ENCODE peak calls at places on chromosomes 3 and 15, in seven cellular contexts. One of them, this sample, is unnamed. For H3K9me3, the result is how much of the 10 kb centered on the place peaks cover.

GRCh38 chr15:85880501-85881190 is 85.9 kb upstream of the KLHL25 start:
- DNase-seq in stomach: no peak
- DNase-seq in sigmoid colon: no peak
- DNase-seq in transverse colon: no peak
- DNase-seq in suprapubic skin: no peak
- DNase-seq in tibial nerve: no peak
- DNase-seq in esophagus muscularis mucosa: no peak
- DNase-seq in this sample: no peak

GRCh38 chr15:73802336-73803105 is 49.4 kb upstream of the INSYN1 start:
- DNase-seq in transverse colon: no peak
- DNase-seq in suprapubic skin: no peak
- DNase-seq in sigmoid colon: peak
- DNase-seq in esophagus muscularis mucosa: no peak
- DNase-seq in tibial nerve: no peak
- DNase-seq in stomach: no peak
- DNase-seq in this sample: no peak

GRCh38 chr3:176814252-176814651 is 383.0 kb downstream of the TBL1XR1 start:
- DNase-seq in suprapubic skin: no peak
- DNase-seq in sigmoid colon: peak
- DNase-seq in stomach: peak
- DNase-seq in transverse colon: peak
- DNase-seq in esophagus muscularis mucosa: no peak
- DNase-seq in tibial nerve: peak
- DNase-seq in this sample: peak

GRCh38 chr3:158447408-158447807 is 123.6 kb upstream of the MLF1 start:
- DNase-seq in transverse colon: no peak
- DNase-seq in esophagus muscularis mucosa: no peak
- DNase-seq in suprapubic skin: no peak
- DNase-seq in stomach: no peak
- DNase-seq in tibial nerve: no peak
- DNase-seq in sigmoid colon: no peak
- DNase-seq in this sample: no peak

GRCh38 chr3:8732413-8732812 is 1.2 kb upstream of the CAV3 start:
- DNase-seq in transverse colon: no peak
- DNase-seq in stomach: no peak
- DNase-seq in esophagus muscularis mucosa: no peak
- DNase-seq in sigmoid colon: no peak
- DNase-seq in tibial nerve: no peak
- DNase-seq in suprapubic skin: no peak
- DNase-seq in this sample: no peak

GRCh38 chr15:44712108-44713005 is 1.0 kb downstream of the B2M start:
- DNase-seq in sigmoid colon: peak
- DNase-seq in stomach: peak
- DNase-seq in transverse colon: peak
- DNase-seq in tibial nerve: peak
- DNase-seq in suprapubic skin: peak
- DNase-seq in esophagus muscularis mucosa: peak
- DNase-seq in this sample: no peak

GRCh38 chr15:54373332-54373731 is 395.1 kb downstream of the UNC13C start:
- DNase-seq in esophagus muscularis mucosa: no peak
- DNase-seq in suprapubic skin: no peak
- DNase-seq in tibial nerve: no peak
- DNase-seq in transverse colon: no peak
- DNase-seq in sigmoid colon: no peak
- DNase-seq in stomach: no peak
- DNase-seq in this sample: no peak

GRCh38 chr15:40313531-40314398 is 6.0 kb upstream of the PLCB2 start:
- DNase-seq in tibial nerve: peak
- DNase-seq in sigmoid colon: peak
- DNase-seq in esophagus muscularis mucosa: no peak
- DNase-seq in suprapubic skin: no peak
- DNase-seq in transverse colon: peak
- DNase-seq in stomach: peak
- DNase-seq in this sample: no peak

GRCh38 chr15:92197761-92198160 is 195.9 kb upstream of the ST8SIA2 start:
- DNase-seq in suprapubic skin: peak
- DNase-seq in stomach: no peak
- DNase-seq in sigmoid colon: no peak
- DNase-seq in esophagus muscularis mucosa: peak
- DNase-seq in tibial nerve: no peak
- DNase-seq in transverse colon: no peak
- DNase-seq in this sample: no peak

GRCh38 chr15:25179673-25180511 is 225.1 kb downstream of the SNRPN start:
- DNase-seq in stomach: peak
- DNase-seq in sigmoid colon: peak
- DNase-seq in transverse colon: peak
- DNase-seq in tibial nerve: no peak
- DNase-seq in esophagus muscularis mucosa: peak
- DNase-seq in suprapubic skin: peak
- DNase-seq in this sample: no peak
- H3K9me3 ChIP-seq in stomach: half or more
- H3K9me3 ChIP-seq in sigmoid colon: under half
- H3K9me3 ChIP-seq in transverse colon: under half
- H3K9me3 ChIP-seq in tibial nerve: half or more
- H3K9me3 ChIP-seq in esophagus muscularis mucosa: under half
- H3K9me3 ChIP-seq in suprapubic skin: under half
- H3K9me3 ChIP-seq in this sample: half or more

GRCh38 chr3:10738688-10739372 is 77.2 kb upstream of the SLC6A11 start:
- DNase-seq in tibial nerve: peak
- DNase-seq in suprapubic skin: no peak
- DNase-seq in stomach: peak
- DNase-seq in esophagus muscularis mucosa: peak
- DNase-seq in transverse colon: peak
- DNase-seq in sigmoid colon: peak
- DNase-seq in this sample: peak
- TF ChIP-seq EP300 in tibial nerve: no peak
- TF ChIP-seq EP300 in suprapubic skin: no peak
- TF ChIP-seq EP300 in stomach: no peak
- TF ChIP-seq EP300 in esophagus muscularis mucosa: no peak
- TF ChIP-seq EP300 in transverse colon: no peak
- TF ChIP-seq EP300 in sigmoid colon: no peak
- TF ChIP-seq EP300 in this sample: no peak

DNA sequence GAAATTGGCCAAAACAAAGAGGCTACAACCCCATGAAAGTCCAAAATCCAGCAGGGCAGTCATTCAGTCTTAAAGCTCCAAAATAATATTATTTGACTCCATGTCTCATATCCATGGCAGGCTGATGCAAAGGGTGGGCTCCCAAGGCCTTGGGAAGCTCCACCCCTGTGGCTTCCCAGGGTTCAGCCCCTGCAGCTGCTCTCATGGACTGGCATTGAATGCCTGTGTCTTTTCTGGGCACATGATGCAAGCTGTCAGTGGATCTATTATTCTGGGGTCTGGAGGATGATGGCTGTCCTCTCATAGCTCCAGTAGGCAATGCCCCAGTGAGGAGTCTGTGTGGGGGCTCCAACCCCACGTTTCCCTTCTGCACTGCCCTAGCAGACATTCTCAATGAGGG is 81.8 kb downstream of the ZMAT3 start:
- DNase-seq in suprapubic skin: no peak
- DNase-seq in transverse colon: no peak
- DNase-seq in sigmoid colon: no peak
- DNase-seq in esophagus muscularis mucosa: no peak
- DNase-seq in tibial nerve: no peak
- DNase-seq in stomach: no peak
- DNase-seq in this sample: no peak
- H3K9me3 ChIP-seq in suprapubic skin: under half
- H3K9me3 ChIP-seq in transverse colon: under half
- H3K9me3 ChIP-seq in sigmoid colon: under half
- H3K9me3 ChIP-seq in esophagus muscularis mucosa: under half
- H3K9me3 ChIP-seq in tibial nerve: half or more
- H3K9me3 ChIP-seq in stomach: half or more
- H3K9me3 ChIP-seq in this sample: under half

DNA sequence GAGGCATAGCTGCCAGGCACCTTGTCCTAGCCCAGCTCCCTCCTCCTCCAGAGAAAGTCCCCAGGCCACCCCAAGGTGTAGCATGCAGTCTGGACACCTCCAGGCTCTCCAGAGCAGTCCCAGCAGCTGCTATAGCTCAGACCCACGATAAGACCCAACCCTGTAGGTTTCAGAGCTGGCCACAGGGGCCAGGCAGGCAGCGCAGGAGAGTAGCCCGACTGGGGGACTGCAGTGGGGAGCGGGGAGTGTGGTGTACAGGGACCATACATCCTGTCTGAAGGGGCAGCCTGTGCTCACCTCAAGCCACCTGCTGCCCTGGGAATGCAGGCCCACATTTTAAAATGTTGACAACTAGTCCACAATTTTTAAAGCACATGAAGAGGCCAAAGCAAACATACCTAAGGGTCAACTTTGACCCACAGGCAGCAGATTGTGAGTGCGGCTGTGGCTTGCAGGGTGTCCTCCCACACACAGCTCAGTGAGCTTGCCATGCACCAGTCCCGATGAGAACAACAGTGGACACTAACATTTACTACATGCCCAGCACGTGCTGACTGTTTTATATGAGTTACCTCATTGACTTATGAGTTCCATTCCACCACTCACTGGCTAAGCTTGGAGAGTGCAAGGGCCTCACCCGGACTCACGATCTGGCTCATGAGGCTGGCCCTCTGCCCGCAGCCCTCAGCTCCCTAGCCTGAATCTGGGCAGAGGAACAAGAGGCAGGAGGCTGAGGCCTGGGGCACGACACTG is 81.4 kb downstream of the DNAJB8 start:
- DNase-seq in esophagus muscularis mucosa: no peak
- DNase-seq in suprapubic skin: no peak
- DNase-seq in sigmoid colon: peak
- DNase-seq in stomach: peak
- DNase-seq in transverse colon: peak
- DNase-seq in tibial nerve: peak
- DNase-seq in this sample: no peak
- TF ChIP-seq EP300 in esophagus muscularis mucosa: no peak
- TF ChIP-seq EP300 in suprapubic skin: no peak
- TF ChIP-seq EP300 in sigmoid colon: no peak
- TF ChIP-seq EP300 in stomach: no peak
- TF ChIP-seq EP300 in transverse colon: no peak
- TF ChIP-seq EP300 in tibial nerve: peak
- TF ChIP-seq EP300 in this sample: no peak

DNA sequence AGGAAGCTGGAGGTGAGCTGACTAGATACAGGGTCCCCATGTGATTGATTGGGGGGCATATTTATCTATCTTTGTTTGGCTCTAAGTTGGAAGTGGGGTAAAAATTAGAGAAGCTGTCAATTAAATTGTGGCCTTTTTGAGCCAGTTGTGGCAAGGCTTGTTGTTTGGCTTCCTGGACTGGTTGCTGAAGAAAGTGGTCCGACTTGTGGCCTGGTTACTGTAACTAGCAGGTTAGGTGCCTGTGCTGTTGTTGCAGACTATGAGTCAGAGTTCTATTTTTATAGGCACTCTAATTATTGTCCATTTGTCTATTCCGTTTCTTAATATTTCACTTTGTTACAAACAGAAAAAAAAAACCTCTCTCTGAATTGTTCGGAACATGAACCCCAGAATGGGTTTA is 129.1 kb upstream of the CNTN6 start:
- DNase-seq in esophagus muscularis mucosa: no peak
- DNase-seq in tibial nerve: no peak
- DNase-seq in sigmoid colon: no peak
- DNase-seq in transverse colon: no peak
- DNase-seq in suprapubic skin: no peak
- DNase-seq in stomach: no peak
- DNase-seq in this sample: no peak
- H3K9me3 ChIP-seq in esophagus muscularis mucosa: under half
- H3K9me3 ChIP-seq in tibial nerve: under half
- H3K9me3 ChIP-seq in sigmoid colon: under half
- H3K9me3 ChIP-seq in transverse colon: under half
- H3K9me3 ChIP-seq in suprapubic skin: under half
- H3K9me3 ChIP-seq in stomach: under half
- H3K9me3 ChIP-seq in this sample: under half

DNA sequence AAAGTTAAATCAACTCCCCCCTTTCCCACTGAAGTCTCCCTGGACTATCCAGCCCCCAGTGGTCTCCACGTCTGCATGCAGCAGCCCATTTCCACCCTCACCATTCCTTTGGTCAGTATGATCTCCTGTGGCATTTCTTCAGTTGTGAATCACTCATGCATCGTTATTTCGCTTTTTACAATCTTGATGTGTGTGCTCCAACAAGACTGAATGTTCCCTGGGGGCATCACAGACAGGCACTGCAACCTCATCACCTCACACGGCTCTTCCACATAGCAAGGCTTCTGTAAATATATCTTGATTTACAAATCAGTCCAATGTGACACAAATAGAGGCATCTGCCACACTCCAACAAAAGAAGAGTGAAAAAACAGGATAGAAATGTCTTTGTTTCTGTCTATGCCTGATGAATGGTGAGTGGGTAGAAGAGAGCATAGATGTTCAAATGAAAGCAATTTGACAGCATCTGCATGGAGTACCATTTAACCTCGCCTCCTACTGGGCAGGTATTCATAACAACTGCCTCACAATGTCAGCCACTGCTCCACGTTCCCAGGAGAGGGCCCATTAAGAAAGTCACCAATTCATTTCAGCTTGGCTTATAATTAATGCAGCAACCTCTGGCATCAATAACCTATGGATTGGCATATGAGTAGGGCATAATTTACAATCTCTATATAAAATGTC is 5.2 kb downstream of the HEG1 start:
- DNase-seq in sigmoid colon: no peak
- DNase-seq in tibial nerve: no peak
- DNase-seq in transverse colon: no peak
- DNase-seq in stomach: no peak
- DNase-seq in suprapubic skin: no peak
- DNase-seq in esophagus muscularis mucosa: no peak
- DNase-seq in this sample: no peak
- TF ChIP-seq EP300 in sigmoid colon: no peak
- TF ChIP-seq EP300 in tibial nerve: no peak
- TF ChIP-seq EP300 in transverse colon: no peak
- TF ChIP-seq EP300 in stomach: no peak
- TF ChIP-seq EP300 in suprapubic skin: no peak
- TF ChIP-seq EP300 in esophagus muscularis mucosa: no peak
- TF ChIP-seq EP300 in this sample: no peak